ENCODE peak calls at places on chromosomes 16 and 17, in five cellular contexts. A is left ventricle myocardium inferior, Y is BJ, Z is adrenal gland, X is Peyer's patch. D is an unnamed sample.

GRCh38 chr17:72466199-72466598 is 345.4 kb downstream of the SOX9 start:
- DNase-seq in A (no peak), Y (peak), Z (no peak), X (no peak), D (no peak)

GRCh38 chr16:89325861-89326471 is 108.5 kb downstream of the ZNF778 start:
- DNase-seq in A (peak), Y (peak), Z (peak), X (no peak), D (no peak)

GRCh38 chr16:89696598-89697128 is 4.8 kb downstream of the SPATA2L start:
- DNase-seq in A (no peak), Y (no peak), Z (peak), X (peak), D (no peak)

GRCh38 chr16:67926181-67926742 is 5.4 kb downstream of the CTRL start:
- DNase-seq in A (no peak), Y (no peak), Z (peak), X (no peak), D (no peak)

GRCh38 chr17:74990581-74991105 is 3.2 kb downstream of the CDR2L start:
- DNase-seq in A (no peak), Y (no peak), Z (no peak), X (no peak), D (no peak)

GRCh38 chr17:66287911-66288310 is 14.5 kb upstream of the PRKCA start:
- DNase-seq in A (no peak), Y (no peak), Z (no peak), X (no peak), D (no peak)

GRCh38 chr16:74767749-74768148 is 6.9 kb downstream of the FA2H start:
- DNase-seq in A (no peak), Y (no peak), Z (peak), X (no peak), D (no peak)

GRCh38 chr16:54282202-54282922 is 4.2 kb downstream of the IRX3 start:
- DNase-seq in A (peak), Y (no peak), Z (peak), X (no peak), D (no peak)

GRCh38 chr16:1691956-1692355 is 13.9 kb downstream of the JPT2 start:
- DNase-seq in A (no peak), Y (no peak), Z (no peak), X (no peak), D (no peak)

GRCh38 chr17:51245535-51245934 is 14.3 kb downstream of the MBTD1 start:
- DNase-seq in A (no peak), Y (no peak), Z (no peak), X (no peak), D (no peak)

GRCh38 chr17:35540589-35541404 is 3.3 kb upstream of the SLFN12L start:
- DNase-seq in A (peak), Y (no peak), Z (peak), X (peak), D (no peak)
- H3K4me3 ChIP-seq in A (peak), Y (no peak), Z (no peak), X (peak), D (no peak)

GRCh38 chr16:70656065-70656711 is 9.8 kb downstream of the IL34 start:
- DNase-seq in A (no peak), Y (no peak), Z (no peak), X (no peak), D (no peak)
- TF ChIP-seq CTCF in A (no peak), Y (no peak), Z (no peak), X (no peak), D (no peak)

GRCh38 chr16:22229881-22230280 is 23.8 kb downstream of the EEF2K start:
- DNase-seq in A (no peak), Y (no peak), Z (no peak), X (no peak), D (no peak)

GRCh38 chr16:22232277-22233049 is 26.4 kb downstream of the EEF2K start:
- DNase-seq in A (no peak), Y (no peak), Z (no peak), X (no peak), D (no peak)

GRCh38 chr16:22235839-22236745 is 30.0 kb downstream of the EEF2K start:
- DNase-seq in A (peak), Y (no peak), Z (peak), X (no peak), D (no peak)

GRCh38 chr16:22233050-22233405 is 26.9 kb downstream of the EEF2K start:
- DNase-seq in A (no peak), Y (no peak), Z (no peak), X (no peak), D (no peak)
- H3K4me3 ChIP-seq in A (no peak), Y (no peak), Z (no peak), X (no peak), D (no peak)

GRCh38 chr17:14688134-14688533 is 387.3 kb downstream of the HS3ST3B1 start:
- DNase-seq in A (no peak), Y (no peak), Z (no peak), X (no peak), D (no peak)
- TF ChIP-seq CTCF in A (no peak), Y (no peak), Z (no peak), X (no peak), D (no peak)

GRCh38 chr17:1730004-1730344 is 5.5 kb downstream of the WDR81 start:
- DNase-seq in A (no peak), Y (no peak), Z (peak), X (no peak), D (no peak)
- H3K4me3 ChIP-seq in A (peak), Y (no peak), Z (no peak), X (no peak), D (no peak)

GRCh38 chr17:1906622-1907021 is 76.8 kb downstream of the RPA1 start:
- DNase-seq in A (no peak), Y (no peak), Z (no peak), X (no peak), D (no peak)

GRCh38 chr17:1907818-1908698 is 78.3 kb downstream of the RPA1 start:
- DNase-seq in A (no peak), Y (no peak), Z (no peak), X (no peak), D (no peak)

GRCh38 chr17:1907216-1907631 is 77.4 kb downstream of the RPA1 start:
- DNase-seq in A (no peak), Y (no peak), Z (no peak), X (no peak), D (no peak)

GRCh38 chr17:1909985-1910384 is 80.2 kb downstream of the RPA1 start:
- DNase-seq in A (no peak), Y (no peak), Z (no peak), X (no peak), D (no peak)

GRCh38 chr17:1908699-1909309 is 79.0 kb downstream of the RPA1 start:
- DNase-seq in A (peak), Y (peak), Z (peak), X (peak), D (peak)
- TF ChIP-seq CTCF in A (peak), Y (peak), Z (peak), X (no peak), D (peak)

DNA sequence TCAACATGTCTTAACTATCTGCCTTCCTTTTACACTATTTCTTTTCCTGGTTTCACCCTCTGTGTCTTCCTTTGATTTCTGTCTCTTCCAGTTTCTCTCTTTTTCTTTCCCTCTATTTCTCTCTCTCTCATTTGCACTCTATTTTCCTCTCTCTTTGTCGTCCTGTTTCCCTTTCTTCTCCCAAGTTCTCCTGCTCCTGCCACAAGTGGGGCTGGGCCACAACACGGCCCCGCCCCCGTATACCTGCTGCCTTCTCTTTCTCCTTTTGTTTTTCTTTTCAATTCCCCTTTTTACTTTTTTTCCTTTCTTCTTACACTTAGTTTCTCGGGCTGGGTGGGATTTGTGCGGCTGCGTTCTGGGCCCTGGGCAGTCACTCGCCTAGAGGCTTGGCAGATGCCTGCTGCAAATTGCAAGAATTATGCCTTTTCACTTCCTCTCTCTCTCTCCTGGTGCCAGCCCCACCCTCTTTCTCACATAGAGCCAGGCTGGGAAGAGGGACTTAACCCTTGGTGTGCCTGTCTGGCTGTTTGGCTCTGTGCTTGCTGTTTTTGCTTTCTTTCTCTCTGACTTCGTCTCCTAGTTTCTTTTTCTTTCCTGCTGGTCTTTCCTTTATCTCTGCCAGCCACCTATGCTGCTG is 2139.4 kb downstream of the TP53TG3F start:
- DNase-seq in A (no peak), Y (no peak), Z (peak), X (no peak), D (no peak)
- H3K4me3 ChIP-seq in A (no peak), Y (no peak), Z (no peak), X (no peak), D (no peak)

DNA sequence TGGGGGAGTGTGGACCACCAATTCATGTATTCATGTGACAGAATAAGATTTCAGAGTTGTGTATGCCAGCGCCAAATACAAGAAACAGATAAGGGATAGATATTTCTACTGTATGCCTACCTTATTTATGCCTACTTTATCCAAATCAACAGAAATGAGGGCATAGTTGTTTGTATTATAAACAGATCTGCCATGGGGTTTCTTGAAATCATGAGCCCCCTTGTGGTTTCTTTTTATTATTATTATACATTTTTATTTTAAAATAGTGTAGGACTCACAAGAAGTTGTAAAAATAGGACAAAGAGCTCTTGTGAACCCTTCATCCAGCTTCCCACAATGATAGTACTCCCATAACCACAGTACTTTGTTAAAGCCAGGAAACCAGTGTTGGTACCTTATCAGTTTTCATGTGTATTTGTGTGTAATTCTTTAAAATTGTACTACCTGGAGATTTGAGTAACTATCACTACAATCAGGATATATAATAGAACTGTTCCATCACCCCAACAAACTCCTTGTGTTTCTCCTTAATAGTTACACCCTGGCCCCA is 229.4 kb downstream of the CCDC182 start:
- DNase-seq in A (no peak), Y (no peak), Z (no peak), X (no peak), D (no peak)
- TF ChIP-seq CTCF in A (peak), Y (no peak), Z (no peak), X (no peak), D (no peak)

DNA sequence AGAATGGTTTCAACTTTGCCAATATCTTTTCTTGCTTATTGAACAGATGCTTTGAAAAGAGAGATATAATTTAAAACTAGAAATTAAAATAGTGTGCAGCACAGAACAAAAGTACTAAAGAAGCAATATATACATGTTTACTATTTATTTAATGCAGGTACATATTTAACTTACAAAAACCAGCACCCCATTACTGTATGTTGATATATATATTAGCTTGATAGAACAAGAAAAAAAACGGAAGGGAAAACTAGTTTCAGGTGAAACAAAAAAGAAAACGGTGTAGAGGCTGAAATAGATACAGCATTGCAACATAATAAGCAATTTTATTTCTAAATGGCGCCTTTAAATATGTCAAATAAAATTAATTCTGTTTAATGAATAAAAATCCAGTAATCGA is 4.0 kb downstream of the HNF1B start:
- DNase-seq in A (no peak), Y (no peak), Z (no peak), X (no peak), D (no peak)
- H3K4me3 ChIP-seq in A (no peak), Y (no peak), Z (no peak), X (no peak), D (no peak)

DNA sequence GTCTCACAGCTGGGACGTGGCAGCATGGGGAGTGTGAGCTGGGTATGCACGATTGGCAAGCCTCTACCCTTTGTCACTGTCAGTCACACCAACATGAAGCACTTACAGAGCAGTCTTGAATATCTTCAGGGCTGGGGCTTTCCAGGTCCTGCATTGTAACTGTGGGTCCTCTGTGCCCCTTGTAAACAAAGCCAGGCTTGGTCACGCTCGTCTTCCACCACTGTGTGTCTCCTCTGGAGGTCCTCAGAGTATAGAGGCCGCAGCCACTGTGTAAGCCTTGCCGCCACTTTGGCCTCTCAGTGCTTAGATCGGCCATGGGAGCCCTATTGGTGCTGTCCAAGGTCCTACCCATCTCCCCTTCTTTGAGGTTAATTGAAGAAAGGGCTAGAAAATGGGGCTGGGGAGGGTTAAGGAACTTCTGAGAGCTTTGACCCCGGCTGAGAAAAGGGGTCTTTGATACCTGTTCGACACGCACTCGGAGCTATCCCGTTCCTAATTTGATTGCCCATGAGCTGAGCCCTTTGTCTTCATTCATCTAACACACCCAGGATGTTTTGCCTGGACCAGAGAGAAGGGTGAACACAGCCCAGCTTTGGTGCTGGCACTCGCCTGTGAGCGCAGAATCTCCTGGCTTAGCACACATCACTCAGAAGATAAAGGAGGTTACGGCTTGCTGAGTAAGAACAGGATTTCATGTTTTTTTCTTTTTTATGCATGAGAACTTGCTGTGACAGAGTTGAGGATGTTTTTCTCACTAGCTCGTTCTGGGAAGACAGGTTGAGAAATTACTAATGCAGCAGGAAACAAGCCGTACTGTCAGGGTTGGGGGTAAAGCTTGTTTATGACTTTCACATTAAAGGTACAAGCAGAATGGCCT is 267.9 kb downstream of the CPPED1 start:
- DNase-seq in A (no peak), Y (no peak), Z (no peak), X (no peak), D (no peak)
- TF ChIP-seq CTCF in A (no peak), Y (no peak), Z (no peak), X (no peak), D (no peak)